ENCODE peak calls at places on chromosomes 11 and 22, in five cellular contexts. N, T, Z, U and M are unnamed samples.

GRCh38 chr22:17484608-17485007 is 78.7 kb upstream of the SLC25A18 start:
- DNase-seq in U (no peak), T (no peak), Z (no peak), N (no peak), M (no peak)

GRCh38 chr22:28395920-28396447 is 283.7 kb downstream of the TTC28 start:
- DNase-seq in T (no peak), U (no peak), Z (no peak), N (no peak), M (no peak)

GRCh38 chr11:65434057-65434666 is 11.6 kb downstream of the NEAT1 start:
- DNase-seq in T (no peak), U (peak), Z (no peak), N (peak), M (no peak)

GRCh38 chr11:113528982-113529381 is 53.8 kb upstream of the DRD2 start:
- DNase-seq in U (no peak), Z (no peak), T (no peak), N (no peak), M (no peak)

GRCh38 chr11:115676768-115677167 is 172.6 kb upstream of the CADM1 start:
- DNase-seq in Z (peak), U (no peak), N (no peak), T (no peak), M (no peak)

GRCh38 chr11:33779849-33780528 is 5.7 kb upstream of the FBXO3 start:
- DNase-seq in N (no peak), Z (no peak), T (no peak), U (no peak), M (no peak)

GRCh38 chr11:12167098-12167999 is 57.0 kb downstream of the MICAL2 start:
- DNase-seq in U (peak), T (no peak), N (no peak), Z (peak), M (no peak)

GRCh38 chr11:14973621-14974020 is 1.5 kb upstream of the CALCA start:
- DNase-seq in N (no peak), T (no peak), Z (no peak), U (no peak), M (no peak)

GRCh38 chr22:27377901-27378300 is 423.7 kb downstream of the MN1 start:
- DNase-seq in N (no peak), U (no peak), Z (no peak), T (peak), M (no peak)

GRCh38 chr22:39117585-39118191 is 20.6 kb downstream of the APOBEC3H start:
- DNase-seq in Z (no peak), U (no peak), N (no peak), T (peak), M (no peak)
- TF ChIP-seq CTCF in Z (peak), U (no peak), N (no peak), T (peak), M (peak)

GRCh38 chr11:126611438-126611837 is 256.0 kb downstream of the ST3GAL4 start:
- DNase-seq in U (no peak), N (no peak), Z (no peak), T (no peak), M (no peak)

GRCh38 chr11:126607374-126607773 is 251.9 kb downstream of the ST3GAL4 start:
- DNase-seq in N (peak), U (no peak), Z (peak), T (peak), M (no peak)

GRCh38 chr11:126606484-126606883 is 251.0 kb downstream of the ST3GAL4 start:
- DNase-seq in N (no peak), U (no peak), T (no peak), Z (no peak), M (no peak)

GRCh38 chr11:126607776-126608625 is 252.5 kb downstream of the ST3GAL4 start:
- DNase-seq in Z (no peak), U (no peak), N (no peak), T (no peak), M (no peak)

GRCh38 chr11:126608626-126609010 is 253.1 kb downstream of the ST3GAL4 start:
- DNase-seq in N (no peak), T (no peak), Z (no peak), U (no peak), M (no peak)
- H3K4me3 ChIP-seq in N (no peak), T (no peak), Z (no peak), U (no peak), M (no peak)

GRCh38 chr11:48116843-48117242 is 99.8 kb upstream of the OR4B1 start:
- DNase-seq in T (no peak), U (no peak), Z (no peak), N (no peak), M (no peak)
- TF ChIP-seq CTCF in T (peak), U (no peak), Z (peak), N (peak), M (no peak)

GRCh38 chr22:46078241-46079092 is 71.9 kb upstream of the PPARA start:
- DNase-seq in T (peak), N (peak), U (peak), Z (no peak), M (peak)
- H3K4me3 ChIP-seq in T (peak), N (peak), U (no peak), Z (peak), M (peak)

GRCh38 chr11:98736813-98737212 is 283.9 kb upstream of the CNTN5 start:
- DNase-seq in U (no peak), T (no peak), N (no peak), Z (no peak), M (no peak)

GRCh38 chr11:98728421-98728820 is 292.3 kb upstream of the CNTN5 start:
- DNase-seq in Z (no peak), T (no peak), U (no peak), N (no peak), M (no peak)

GRCh38 chr11:98729118-98729517 is 291.6 kb upstream of the CNTN5 start:
- DNase-seq in Z (no peak), U (no peak), N (no peak), T (no peak), M (no peak)

GRCh38 chr11:98734686-98735085 is 286.1 kb upstream of the CNTN5 start:
- DNase-seq in T (no peak), N (no peak), U (no peak), Z (no peak), M (no peak)

DNA sequence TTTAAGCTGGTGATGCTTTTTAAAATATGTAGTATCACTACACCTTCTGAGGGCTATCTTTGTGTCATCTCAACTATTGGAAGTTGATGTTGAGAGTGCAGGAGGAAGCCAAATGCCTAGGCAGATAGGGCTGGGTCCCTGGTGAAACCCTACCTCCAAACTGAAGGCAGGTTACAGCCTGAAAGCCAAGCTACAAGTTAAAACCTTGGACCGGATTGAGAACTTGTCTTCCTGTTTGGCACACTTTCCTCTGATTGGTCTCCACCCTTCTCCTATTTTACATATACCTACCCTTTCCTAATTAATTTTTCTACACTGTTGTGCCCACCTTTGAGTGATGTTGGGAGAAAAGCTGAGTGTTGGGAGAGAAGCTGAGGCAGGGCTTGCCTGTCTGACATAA is 287.8 kb upstream of the CNTN5 start:
- DNase-seq in U (no peak), Z (no peak), N (no peak), T (no peak), M (no peak)
- TF ChIP-seq CTCF in U (no peak), Z (no peak), N (no peak), T (no peak), M (no peak)

GRCh38 chr11:2136952-2137201 is 2.3 kb downstream of the IGF2 start:
- DNase-seq in N (no peak), Z (no peak), U (no peak), T (no peak), M (no peak)
- H3K4me3 ChIP-seq in N (peak), Z (no peak), U (no peak), T (peak), M (peak)

DNA sequence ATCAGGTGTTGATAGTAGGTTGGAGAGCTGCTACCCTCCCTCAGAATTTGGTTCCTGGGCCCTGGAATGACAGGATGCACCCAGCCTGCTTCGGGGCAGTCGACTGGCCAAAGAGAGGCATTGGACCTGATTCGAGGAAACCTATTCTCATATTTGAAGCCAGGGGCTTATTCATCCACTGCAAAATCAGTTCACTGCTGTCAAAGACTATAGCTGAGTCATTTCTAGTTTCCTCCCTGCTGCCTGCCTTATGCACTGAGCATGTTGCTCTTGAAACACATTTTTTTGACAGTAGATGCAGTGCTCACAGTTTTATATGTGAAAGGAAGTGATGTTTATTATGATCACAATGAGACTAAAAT is 565.4 kb downstream of the ETS1 start:
- DNase-seq in N (no peak), Z (no peak), T (no peak), U (no peak), M (no peak)
- TF ChIP-seq CTCF in N (no peak), Z (no peak), T (no peak), U (no peak), M (no peak)

GRCh38 chr11:102345923-102346322 is 1.1 kb upstream of the BIRC2 start:
- DNase-seq in U (no peak), T (no peak), N (no peak), Z (no peak), M (no peak)
- H3K4me3 ChIP-seq in U (no peak), T (peak), N (peak), Z (peak), M (peak)

DNA sequence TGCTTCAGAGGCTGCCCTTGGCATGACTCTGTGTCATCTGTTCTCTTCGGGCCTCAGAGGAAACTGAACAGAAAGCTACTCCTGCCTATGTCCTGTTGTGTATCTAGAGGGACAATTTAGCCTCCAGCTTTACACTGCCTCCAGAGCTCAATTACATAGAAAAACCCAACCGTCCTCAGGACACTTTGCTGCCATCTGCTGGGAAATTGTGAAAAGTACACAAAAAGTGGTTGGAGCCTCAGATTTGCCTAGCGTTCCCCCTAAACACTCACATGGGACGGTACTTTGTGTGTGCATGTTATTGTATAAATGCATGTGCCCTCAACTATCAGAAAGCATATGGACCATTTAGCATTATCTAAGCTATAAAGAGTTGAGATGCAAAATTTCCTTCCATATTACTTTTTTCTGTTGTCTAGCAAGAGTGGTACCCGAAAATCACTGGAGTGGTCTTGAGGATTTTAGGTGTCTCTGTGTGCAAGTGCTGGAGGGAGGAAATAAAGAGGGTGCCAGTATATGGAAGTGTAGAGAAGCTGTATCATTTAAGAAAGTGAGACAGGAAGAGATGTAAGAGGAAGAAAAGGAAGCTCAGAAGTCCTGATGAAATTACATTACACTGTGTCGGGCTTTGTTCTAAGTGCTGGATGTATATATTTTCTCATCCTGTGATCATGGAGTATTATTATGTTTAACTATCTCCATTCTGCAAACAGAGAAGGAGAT is 8.7 kb upstream of the MS4A4E start:
- DNase-seq in U (no peak), T (no peak), Z (no peak), N (no peak), M (no peak)
- TF ChIP-seq CTCF in U (no peak), T (no peak), Z (no peak), N (peak), M (peak)

GRCh38 chr11:109422755-109423113 is 744 bp downstream of the C11orf87 start:
- DNase-seq in U (no peak), Z (no peak), T (no peak), N (no peak), M (no peak)
- H3K4me3 ChIP-seq in U (no peak), Z (no peak), T (peak), N (peak), M (peak)